ENCODE peak calls at places on chromosomes 13 and 19, in eight cellular contexts. One of them, this sample, is unnamed.

GRCh38 chr19:39211731-39212376 is 7.8 kb upstream of the SYCN start:
- DNase-seq in heart left ventricle: no peak
- DNase-seq in body of pancreas: no peak
- DNase-seq in ovary: no peak
- DNase-seq in right lobe of liver: no peak
- DNase-seq in IMR-90: no peak
- DNase-seq in adrenal gland: no peak
- DNase-seq in A549: peak
- DNase-seq in this sample: no peak

GRCh38 chr13:99405966-99406365 is 95.3 kb upstream of the TM9SF2 start:
- DNase-seq in heart left ventricle: no peak
- DNase-seq in body of pancreas: no peak
- DNase-seq in ovary: no peak
- DNase-seq in right lobe of liver: no peak
- DNase-seq in IMR-90: no peak
- DNase-seq in adrenal gland: no peak
- DNase-seq in A549: no peak
- DNase-seq in this sample: no peak

GRCh38 chr19:5332501-5332900 is 8.1 kb downstream of the PTPRS start:
- DNase-seq in heart left ventricle: peak
- DNase-seq in body of pancreas: no peak
- DNase-seq in ovary: no peak
- DNase-seq in right lobe of liver: no peak
- DNase-seq in IMR-90: no peak
- DNase-seq in adrenal gland: no peak
- DNase-seq in A549: no peak
- DNase-seq in this sample: no peak

GRCh38 chr13:80338781-80339577 is 1.9 kb downstream of the SPRY2 start:
- DNase-seq in heart left ventricle: peak
- DNase-seq in body of pancreas: peak
- DNase-seq in ovary: peak
- DNase-seq in right lobe of liver: peak
- DNase-seq in IMR-90: peak
- DNase-seq in adrenal gland: peak
- DNase-seq in A549: peak
- DNase-seq in this sample: peak

GRCh38 chr13:112248909-112249592 is 127.1 kb upstream of the SPACA7 start:
- DNase-seq in heart left ventricle: no peak
- DNase-seq in body of pancreas: no peak
- DNase-seq in ovary: no peak
- DNase-seq in right lobe of liver: peak
- DNase-seq in IMR-90: no peak
- DNase-seq in adrenal gland: no peak
- DNase-seq in A549: no peak
- DNase-seq in this sample: no peak

GRCh38 chr13:58619396-58620113 is 988.0 kb downstream of the PCDH17 start:
- DNase-seq in heart left ventricle: no peak
- DNase-seq in body of pancreas: no peak
- DNase-seq in ovary: no peak
- DNase-seq in right lobe of liver: no peak
- DNase-seq in IMR-90: no peak
- DNase-seq in adrenal gland: no peak
- DNase-seq in A549: no peak
- DNase-seq in this sample: no peak

GRCh38 chr13:30974350-30974749 is 41.9 kb downstream of the TEX26 start:
- DNase-seq in heart left ventricle: no peak
- DNase-seq in body of pancreas: no peak
- DNase-seq in ovary: no peak
- DNase-seq in right lobe of liver: no peak
- DNase-seq in IMR-90: no peak
- DNase-seq in adrenal gland: no peak
- DNase-seq in A549: no peak
- DNase-seq in this sample: no peak

GRCh38 chr19:21568816-21569496 is 63.6 kb downstream of the ZNF429 start:
- DNase-seq in heart left ventricle: peak
- DNase-seq in body of pancreas: peak
- DNase-seq in ovary: peak
- DNase-seq in right lobe of liver: peak
- DNase-seq in IMR-90: peak
- DNase-seq in adrenal gland: peak
- DNase-seq in A549: no peak
- DNase-seq in this sample: no peak

GRCh38 chr19:52230685-52231084 is 38.7 kb upstream of the ZNF766 start:
- DNase-seq in heart left ventricle: no peak
- DNase-seq in body of pancreas: no peak
- DNase-seq in ovary: no peak
- DNase-seq in right lobe of liver: no peak
- DNase-seq in IMR-90: no peak
- DNase-seq in adrenal gland: no peak
- DNase-seq in A549: no peak
- DNase-seq in this sample: no peak
- TF ChIP-seq POLR2A in heart left ventricle: no peak
- TF ChIP-seq POLR2A in body of pancreas: no peak
- TF ChIP-seq POLR2A in ovary: no peak
- TF ChIP-seq POLR2A in right lobe of liver: no peak
- TF ChIP-seq POLR2A in IMR-90: no peak
- TF ChIP-seq POLR2A in adrenal gland: no peak
- TF ChIP-seq POLR2A in A549: no peak
- TF ChIP-seq POLR2A in this sample: no peak

GRCh38 chr13:24271611-24272451 is 37.5 kb upstream of the C1QTNF9 start:
- DNase-seq in heart left ventricle: peak
- DNase-seq in body of pancreas: peak
- DNase-seq in ovary: peak
- DNase-seq in right lobe of liver: peak
- DNase-seq in IMR-90: peak
- DNase-seq in adrenal gland: peak
- DNase-seq in A549: no peak
- DNase-seq in this sample: peak
- TF ChIP-seq POLR2A in heart left ventricle: no peak
- TF ChIP-seq POLR2A in body of pancreas: peak
- TF ChIP-seq POLR2A in ovary: peak
- TF ChIP-seq POLR2A in right lobe of liver: no peak
- TF ChIP-seq POLR2A in IMR-90: no peak
- TF ChIP-seq POLR2A in adrenal gland: peak
- TF ChIP-seq POLR2A in A549: no peak
- TF ChIP-seq POLR2A in this sample: peak

GRCh38 chr19:2160384-2160783 is 3.3 kb upstream of the DOT1L start:
- DNase-seq in heart left ventricle: no peak
- DNase-seq in body of pancreas: no peak
- DNase-seq in ovary: no peak
- DNase-seq in right lobe of liver: no peak
- DNase-seq in IMR-90: no peak
- DNase-seq in adrenal gland: no peak
- DNase-seq in A549: no peak
- DNase-seq in this sample: no peak

GRCh38 chr19:2166741-2167738 is 3.3 kb downstream of the DOT1L start:
- DNase-seq in heart left ventricle: peak
- DNase-seq in body of pancreas: peak
- DNase-seq in ovary: peak
- DNase-seq in right lobe of liver: peak
- DNase-seq in IMR-90: peak
- DNase-seq in adrenal gland: peak
- DNase-seq in A549: peak
- DNase-seq in this sample: no peak

GRCh38 chr19:2168619-2169424 is 5.1 kb downstream of the DOT1L start:
- DNase-seq in heart left ventricle: peak
- DNase-seq in body of pancreas: peak
- DNase-seq in ovary: peak
- DNase-seq in right lobe of liver: peak
- DNase-seq in IMR-90: peak
- DNase-seq in adrenal gland: peak
- DNase-seq in A549: peak
- DNase-seq in this sample: peak

GRCh38 chr19:2167896-2168618 is 4.3 kb downstream of the DOT1L start:
- DNase-seq in heart left ventricle: peak
- DNase-seq in body of pancreas: peak
- DNase-seq in ovary: peak
- DNase-seq in right lobe of liver: peak
- DNase-seq in IMR-90: peak
- DNase-seq in adrenal gland: peak
- DNase-seq in A549: peak
- DNase-seq in this sample: peak

GRCh38 chr19:2164020-2164988 is 571 bp downstream of the DOT1L start:
- DNase-seq in heart left ventricle: no peak
- DNase-seq in body of pancreas: no peak
- DNase-seq in ovary: no peak
- DNase-seq in right lobe of liver: no peak
- DNase-seq in IMR-90: no peak
- DNase-seq in adrenal gland: no peak
- DNase-seq in A549: no peak
- DNase-seq in this sample: peak
- TF ChIP-seq POLR2A in heart left ventricle: no peak
- TF ChIP-seq POLR2A in body of pancreas: no peak
- TF ChIP-seq POLR2A in ovary: no peak
- TF ChIP-seq POLR2A in right lobe of liver: no peak
- TF ChIP-seq POLR2A in IMR-90: no peak
- TF ChIP-seq POLR2A in adrenal gland: no peak
- TF ChIP-seq POLR2A in A549: no peak
- TF ChIP-seq POLR2A in this sample: peak

DNA sequence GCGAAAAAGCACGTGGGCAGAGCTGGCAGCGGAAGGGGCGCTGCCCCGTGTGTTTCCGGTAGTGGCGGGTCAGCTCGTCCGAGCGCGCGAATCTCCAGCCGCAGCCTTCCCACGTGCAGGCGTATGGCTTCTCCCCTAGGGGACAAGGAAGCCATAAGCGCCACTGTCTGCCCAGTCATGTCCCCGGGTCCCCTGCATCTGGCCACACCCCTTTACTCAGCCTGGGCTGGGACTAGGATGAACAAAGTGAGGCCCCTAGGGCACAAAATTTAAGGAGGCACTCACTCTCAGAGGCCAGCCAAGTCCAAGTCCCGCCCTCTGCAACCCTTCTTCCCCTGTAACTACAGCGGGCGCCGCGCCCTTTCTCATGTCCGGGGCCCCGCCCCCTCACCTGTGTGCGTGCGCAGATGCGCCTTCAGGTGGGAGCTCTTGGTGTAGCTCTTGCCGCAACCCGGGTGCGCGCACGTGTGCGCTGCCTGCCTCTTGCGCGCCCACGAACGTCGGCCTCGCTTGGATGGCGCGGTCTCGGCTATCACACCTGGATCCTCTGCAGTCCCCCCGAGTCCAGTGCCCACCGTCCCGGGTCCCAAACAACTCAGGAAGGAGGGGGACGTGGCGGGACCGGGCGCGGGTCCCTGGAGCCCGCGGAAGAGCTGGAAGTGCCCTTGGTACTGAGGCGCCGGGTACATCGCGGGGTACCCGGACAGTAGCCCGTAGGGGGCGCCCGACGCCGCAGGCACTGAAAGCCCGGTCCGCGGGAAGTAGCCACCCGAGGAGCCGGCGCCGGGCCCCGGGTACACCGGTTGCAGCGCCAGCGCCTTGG is 1.9 kb downstream of the KLF1 start:
- DNase-seq in heart left ventricle: peak
- DNase-seq in body of pancreas: peak
- DNase-seq in ovary: no peak
- DNase-seq in right lobe of liver: peak
- DNase-seq in IMR-90: peak
- DNase-seq in adrenal gland: peak
- DNase-seq in A549: peak
- DNase-seq in this sample: peak
- TF ChIP-seq POLR2A in heart left ventricle: no peak
- TF ChIP-seq POLR2A in body of pancreas: peak
- TF ChIP-seq POLR2A in ovary: no peak
- TF ChIP-seq POLR2A in right lobe of liver: no peak
- TF ChIP-seq POLR2A in IMR-90: no peak
- TF ChIP-seq POLR2A in adrenal gland: no peak
- TF ChIP-seq POLR2A in A549: no peak
- TF ChIP-seq POLR2A in this sample: peak

GRCh38 chr19:47713046-47714021 is at the start of gene EHD2:
- DNase-seq in heart left ventricle: peak
- DNase-seq in body of pancreas: peak
- DNase-seq in ovary: peak
- DNase-seq in right lobe of liver: peak
- DNase-seq in IMR-90: peak
- DNase-seq in adrenal gland: peak
- DNase-seq in A549: peak
- DNase-seq in this sample: peak
- TF ChIP-seq POLR2A in heart left ventricle: no peak
- TF ChIP-seq POLR2A in body of pancreas: peak
- TF ChIP-seq POLR2A in ovary: peak
- TF ChIP-seq POLR2A in right lobe of liver: peak
- TF ChIP-seq POLR2A in IMR-90: peak
- TF ChIP-seq POLR2A in adrenal gland: peak
- TF ChIP-seq POLR2A in A549: peak
- TF ChIP-seq POLR2A in this sample: no peak

GRCh38 chr19:11437955-11438354 is 2.5 kb downstream of the PRKCSH start:
- DNase-seq in heart left ventricle: no peak
- DNase-seq in body of pancreas: no peak
- DNase-seq in ovary: no peak
- DNase-seq in right lobe of liver: no peak
- DNase-seq in IMR-90: no peak
- DNase-seq in adrenal gland: no peak
- DNase-seq in A549: no peak
- DNase-seq in this sample: no peak

GRCh38 chr19:11434703-11435056 is 241 bp downstream of the ODAD3 start:
- DNase-seq in heart left ventricle: no peak
- DNase-seq in body of pancreas: no peak
- DNase-seq in ovary: no peak
- DNase-seq in right lobe of liver: no peak
- DNase-seq in IMR-90: no peak
- DNase-seq in adrenal gland: no peak
- DNase-seq in A549: no peak
- DNase-seq in this sample: no peak

GRCh38 chr19:11435833-11436313 is 438 bp downstream of the PRKCSH start:
- DNase-seq in heart left ventricle: no peak
- DNase-seq in body of pancreas: no peak
- DNase-seq in ovary: no peak
- DNase-seq in right lobe of liver: peak
- DNase-seq in IMR-90: peak
- DNase-seq in adrenal gland: peak
- DNase-seq in A549: no peak
- DNase-seq in this sample: peak

GRCh38 chr19:11435057-11435832 is at the start of the genes ODAD3 and PRKCSH:
- DNase-seq in heart left ventricle: peak
- DNase-seq in body of pancreas: peak
- DNase-seq in ovary: peak
- DNase-seq in right lobe of liver: peak
- DNase-seq in IMR-90: peak
- DNase-seq in adrenal gland: peak
- DNase-seq in A549: peak
- DNase-seq in this sample: peak
- TF ChIP-seq POLR2A in heart left ventricle: no peak
- TF ChIP-seq POLR2A in body of pancreas: peak
- TF ChIP-seq POLR2A in ovary: no peak
- TF ChIP-seq POLR2A in right lobe of liver: peak
- TF ChIP-seq POLR2A in IMR-90: no peak
- TF ChIP-seq POLR2A in adrenal gland: peak
- TF ChIP-seq POLR2A in A549: peak
- TF ChIP-seq POLR2A in this sample: peak

This sample was measured in erythroblast.